ENCODE peak calls at places on chromosomes 11 and 22, in nine cellular contexts. One of them, this sample, is unnamed.

GRCh38 chr11:12048936-12049790 is 40.7 kb upstream of the DKK3 start:
- DNase-seq in mesothelial cell of epicardium: no peak
- DNase-seq in heart left ventricle: no peak
- DNase-seq in T-cell: no peak
- DNase-seq in Kasumi-1: no peak
- DNase-seq in astrocyte of the cerebellum: no peak
- DNase-seq in T-helper 2 cell: no peak
- DNase-seq in effector CD4-positive, alpha-beta T cell: no peak
- DNase-seq in CD8-positive, alpha-beta memory T cell: no peak
- DNase-seq in this sample: no peak

GRCh38 chr11:34181254-34181653 is 75.8 kb downstream of the NAT10 start:
- DNase-seq in mesothelial cell of epicardium: no peak
- DNase-seq in heart left ventricle: no peak
- DNase-seq in T-cell: no peak
- DNase-seq in Kasumi-1: no peak
- DNase-seq in astrocyte of the cerebellum: no peak
- DNase-seq in T-helper 2 cell: no peak
- DNase-seq in effector CD4-positive, alpha-beta T cell: no peak
- DNase-seq in CD8-positive, alpha-beta memory T cell: no peak
- DNase-seq in this sample: no peak

GRCh38 chr11:5604896-5605295 is 8.5 kb downstream of the TRIM6 start:
- DNase-seq in mesothelial cell of epicardium: no peak
- DNase-seq in heart left ventricle: no peak
- DNase-seq in T-cell: no peak
- DNase-seq in Kasumi-1: no peak
- DNase-seq in astrocyte of the cerebellum: no peak
- DNase-seq in T-helper 2 cell: no peak
- DNase-seq in effector CD4-positive, alpha-beta T cell: no peak
- DNase-seq in CD8-positive, alpha-beta memory T cell: no peak
- DNase-seq in this sample: no peak

GRCh38 chr11:92432515-92432914 is 207.9 kb downstream of the FAT3 start:
- DNase-seq in mesothelial cell of epicardium: no peak
- DNase-seq in heart left ventricle: no peak
- DNase-seq in T-cell: no peak
- DNase-seq in Kasumi-1: no peak
- DNase-seq in astrocyte of the cerebellum: no peak
- DNase-seq in T-helper 2 cell: no peak
- DNase-seq in effector CD4-positive, alpha-beta T cell: no peak
- DNase-seq in CD8-positive, alpha-beta memory T cell: no peak
- DNase-seq in this sample: no peak

GRCh38 chr22:46483353-46483752 is 54.1 kb downstream of the CELSR1 start:
- DNase-seq in mesothelial cell of epicardium: no peak
- DNase-seq in heart left ventricle: no peak
- DNase-seq in T-cell: no peak
- DNase-seq in Kasumi-1: no peak
- DNase-seq in astrocyte of the cerebellum: no peak
- DNase-seq in T-helper 2 cell: no peak
- DNase-seq in effector CD4-positive, alpha-beta T cell: no peak
- DNase-seq in CD8-positive, alpha-beta memory T cell: no peak
- DNase-seq in this sample: no peak

GRCh38 chr11:65786786-65787636 is at the start of gene OVOL1:
- DNase-seq in mesothelial cell of epicardium: no peak
- DNase-seq in heart left ventricle: no peak
- DNase-seq in T-cell: peak
- DNase-seq in Kasumi-1: no peak
- DNase-seq in astrocyte of the cerebellum: no peak
- DNase-seq in T-helper 2 cell: no peak
- DNase-seq in effector CD4-positive, alpha-beta T cell: no peak
- DNase-seq in CD8-positive, alpha-beta memory T cell: peak
- DNase-seq in this sample: no peak

GRCh38 chr22:32805586-32805881 is 4.0 kb downstream of the TIMP3 start:
- DNase-seq in mesothelial cell of epicardium: no peak
- DNase-seq in heart left ventricle: no peak
- DNase-seq in T-cell: no peak
- DNase-seq in Kasumi-1: no peak
- DNase-seq in astrocyte of the cerebellum: no peak
- DNase-seq in T-helper 2 cell: no peak
- DNase-seq in effector CD4-positive, alpha-beta T cell: no peak
- DNase-seq in CD8-positive, alpha-beta memory T cell: no peak
- DNase-seq in this sample: no peak

GRCh38 chr11:110184974-110185597 is 91.9 kb downstream of the ZC3H12C start:
- DNase-seq in mesothelial cell of epicardium: no peak
- DNase-seq in heart left ventricle: no peak
- DNase-seq in T-cell: no peak
- DNase-seq in Kasumi-1: no peak
- DNase-seq in astrocyte of the cerebellum: peak
- DNase-seq in T-helper 2 cell: no peak
- DNase-seq in effector CD4-positive, alpha-beta T cell: no peak
- DNase-seq in CD8-positive, alpha-beta memory T cell: no peak
- DNase-seq in this sample: no peak

GRCh38 chr11:15113381-15113780 is 1.3 kb upstream of the INSC start:
- DNase-seq in mesothelial cell of epicardium: no peak
- DNase-seq in heart left ventricle: no peak
- DNase-seq in T-cell: no peak
- DNase-seq in Kasumi-1: peak
- DNase-seq in astrocyte of the cerebellum: no peak
- DNase-seq in T-helper 2 cell: no peak
- DNase-seq in effector CD4-positive, alpha-beta T cell: no peak
- DNase-seq in CD8-positive, alpha-beta memory T cell: no peak
- DNase-seq in this sample: no peak

GRCh38 chr11:6647282-6647679 is 8.3 kb downstream of the DCHS1 start:
- DNase-seq in mesothelial cell of epicardium: no peak
- DNase-seq in heart left ventricle: peak
- DNase-seq in T-cell: no peak
- DNase-seq in Kasumi-1: peak
- DNase-seq in astrocyte of the cerebellum: no peak
- DNase-seq in T-helper 2 cell: no peak
- DNase-seq in effector CD4-positive, alpha-beta T cell: no peak
- DNase-seq in CD8-positive, alpha-beta memory T cell: no peak
- DNase-seq in this sample: peak

GRCh38 chr11:104625246-104625645 is 273.0 kb downstream of the CASP12 start:
- DNase-seq in mesothelial cell of epicardium: no peak
- DNase-seq in heart left ventricle: no peak
- DNase-seq in T-cell: no peak
- DNase-seq in Kasumi-1: no peak
- DNase-seq in astrocyte of the cerebellum: peak
- DNase-seq in T-helper 2 cell: no peak
- DNase-seq in effector CD4-positive, alpha-beta T cell: no peak
- DNase-seq in CD8-positive, alpha-beta memory T cell: no peak
- DNase-seq in this sample: no peak

GRCh38 chr11:122451911-122452310 is 203.6 kb upstream of the UBASH3B start:
- DNase-seq in mesothelial cell of epicardium: no peak
- DNase-seq in heart left ventricle: no peak
- DNase-seq in T-cell: no peak
- DNase-seq in Kasumi-1: no peak
- DNase-seq in astrocyte of the cerebellum: no peak
- DNase-seq in T-helper 2 cell: no peak
- DNase-seq in effector CD4-positive, alpha-beta T cell: no peak
- DNase-seq in CD8-positive, alpha-beta memory T cell: no peak
- DNase-seq in this sample: no peak

GRCh38 chr11:8711895-8712442 is 29.4 kb downstream of the RPL27A start:
- DNase-seq in mesothelial cell of epicardium: no peak
- DNase-seq in heart left ventricle: no peak
- DNase-seq in T-cell: no peak
- DNase-seq in Kasumi-1: no peak
- DNase-seq in astrocyte of the cerebellum: no peak
- DNase-seq in T-helper 2 cell: no peak
- DNase-seq in effector CD4-positive, alpha-beta T cell: no peak
- DNase-seq in CD8-positive, alpha-beta memory T cell: no peak
- DNase-seq in this sample: no peak

GRCh38 chr11:120102862-120103118 is 35.1 kb downstream of the TRIM29 start:
- DNase-seq in mesothelial cell of epicardium: no peak
- DNase-seq in heart left ventricle: no peak
- DNase-seq in T-cell: no peak
- DNase-seq in Kasumi-1: no peak
- DNase-seq in astrocyte of the cerebellum: no peak
- DNase-seq in T-helper 2 cell: no peak
- DNase-seq in effector CD4-positive, alpha-beta T cell: no peak
- DNase-seq in CD8-positive, alpha-beta memory T cell: no peak
- DNase-seq in this sample: no peak

GRCh38 chr22:40637181-40638150 is 947 bp upstream of the MRTFA start:
- DNase-seq in mesothelial cell of epicardium: peak
- DNase-seq in heart left ventricle: peak
- DNase-seq in T-cell: peak
- DNase-seq in Kasumi-1: peak
- DNase-seq in astrocyte of the cerebellum: no peak
- DNase-seq in T-helper 2 cell: peak
- DNase-seq in effector CD4-positive, alpha-beta T cell: peak
- DNase-seq in CD8-positive, alpha-beta memory T cell: no peak
- DNase-seq in this sample: no peak

GRCh38 chr22:25704701-25705100 is 37.3 kb upstream of the MYO18B start:
- DNase-seq in mesothelial cell of epicardium: no peak
- DNase-seq in heart left ventricle: no peak
- DNase-seq in T-cell: no peak
- DNase-seq in Kasumi-1: no peak
- DNase-seq in astrocyte of the cerebellum: no peak
- DNase-seq in T-helper 2 cell: no peak
- DNase-seq in effector CD4-positive, alpha-beta T cell: no peak
- DNase-seq in CD8-positive, alpha-beta memory T cell: no peak
- DNase-seq in this sample: no peak

This sample was measured in heart right ventricle.